ENCODE peak calls at places on chromosomes 7 and 10, in eight cellular contexts. H, S, X, K, Q, Y, C and V are unnamed samples. For H3K27me3, H3K36me3 and H3K9me3, the result is how much of the 10 kb centered on the place peaks cover.

GRCh38 chr7:141418087-141418486 is 133.1 kb upstream of the AGK start:
- DNase-seq in X (no peak), H (no peak), K (no peak), Q (no peak), S (no peak), C (no peak), Y (no peak), V (no peak)

GRCh38 chr10:133230387-133231195 is 574 bp downstream of the UTF1 start:
- DNase-seq in Q (peak), X (no peak), K (no peak), Y (no peak), S (no peak), H (peak), C (peak), V (peak)

GRCh38 chr7:157689269-157690057 is 352.7 kb downstream of the DNAJB6 start:
- DNase-seq in K (no peak), X (no peak), H (peak), S (no peak), C (no peak), Q (no peak), Y (no peak), V (peak)

GRCh38 chr7:135178364-135178763 is 7.9 kb upstream of the CYREN start:
- DNase-seq in S (no peak), Y (no peak), K (no peak), H (no peak), Q (no peak), X (no peak), C (no peak), V (no peak)

GRCh38 chr7:1936531-1937251 is 266.6 kb downstream of the ELFN1 start:
- DNase-seq in Y (no peak), S (no peak), C (no peak), H (no peak), X (no peak), Q (no peak), K (peak), V (peak)

GRCh38 chr10:78361031-78361430 is 327.4 kb downstream of the RPS24 start:
- DNase-seq in Q (no peak), C (no peak), X (no peak), S (no peak), Y (no peak), K (no peak), H (no peak), V (no peak)

GRCh38 chr7:79185605-79186004 is 267.9 kb downstream of the MAGI2 start:
- DNase-seq in Q (no peak), H (no peak), S (no peak), Y (no peak), C (no peak), X (no peak), K (no peak), V (no peak)

GRCh38 chr7:67462781-67463191 is 466.2 kb downstream of the TYW1 start:
- DNase-seq in C (peak), Q (no peak), H (no peak), S (no peak), X (no peak), Y (peak), K (peak), V (no peak)

GRCh38 chr7:23349484-23350157 is 50.5 kb downstream of the MALSU1 start:
- DNase-seq in Q (no peak), Y (no peak), S (no peak), C (no peak), X (peak), K (no peak), H (peak), V (no peak)

GRCh38 chr7:149562602-149563001 is 65.0 kb upstream of the ZNF746 start:
- DNase-seq in K (no peak), X (peak), S (no peak), Q (no peak), Y (no peak), H (no peak), C (no peak), V (no peak)

GRCh38 chr10:47420305-47421056 is 36.4 kb upstream of the ZNF488 start:
- DNase-seq in H (peak), S (no peak), Q (no peak), Y (no peak), C (no peak), K (no peak), X (no peak), V (no peak)

GRCh38 chr10:6563075-6563474 is 17.0 kb downstream of the PRKCQ start:
- DNase-seq in C (no peak), S (no peak), H (peak), Y (no peak), K (no peak), Q (peak), X (no peak), V (no peak)

GRCh38 chr7:2893411-2893861 is 49.3 kb upstream of the GNA12 start:
- DNase-seq in C (no peak), K (no peak), H (no peak), X (no peak), S (no peak), Y (no peak), Q (no peak), V (no peak)

GRCh38 chr10:93813507-93814465 is 56.0 kb downstream of the LGI1 start:
- DNase-seq in S (peak), Q (peak), X (peak), H (peak), Y (peak), K (peak), C (peak), V (peak)

GRCh38 chr7:1817061-1817712 is 147.1 kb downstream of the ELFN1 start:
- DNase-seq in Q (no peak), S (no peak), H (no peak), X (no peak), K (no peak), C (no peak), Y (no peak), V (peak)

GRCh38 chr10:96367470-96367869 is 8.7 kb upstream of the OPALIN start:
- DNase-seq in S (no peak), K (no peak), Y (no peak), Q (no peak), X (no peak), H (no peak), C (no peak), V (no peak)

DNA sequence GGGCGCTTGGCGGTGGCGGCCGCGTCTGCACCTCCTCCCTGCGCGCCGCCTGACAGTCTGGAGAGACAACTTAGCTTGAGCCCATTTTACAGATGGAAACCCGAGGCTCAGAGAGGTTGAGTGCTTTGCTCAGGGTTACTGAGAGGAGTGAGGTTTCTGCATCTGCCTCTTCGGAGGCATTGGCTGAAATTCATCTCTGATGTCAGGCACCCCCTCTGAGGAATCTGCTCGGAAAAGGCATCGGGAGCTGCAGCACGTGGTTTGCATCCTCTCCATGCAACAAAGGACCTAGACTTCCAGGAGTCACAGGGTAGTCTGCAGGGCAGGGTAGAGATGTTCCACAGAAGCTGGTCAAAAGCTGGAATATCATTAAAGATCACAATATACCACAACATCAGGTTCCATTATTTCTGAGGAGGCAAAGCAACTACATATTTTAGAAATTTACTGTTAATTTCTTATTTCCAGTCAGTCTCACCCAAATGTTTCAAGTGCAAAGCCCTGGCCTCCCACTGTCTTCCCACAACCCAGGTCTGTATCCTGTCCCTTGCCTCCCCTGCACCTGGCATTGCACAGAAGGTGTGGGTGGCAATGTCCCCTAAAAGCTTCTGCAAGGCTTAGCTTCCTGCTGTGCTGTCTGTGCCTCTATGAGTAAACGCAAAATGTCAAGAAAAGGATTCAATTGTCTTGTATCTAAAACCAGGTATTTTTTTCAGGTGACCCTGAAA is 3.4 kb upstream of the ANTXRL start:
- DNase-seq in Y (no peak), K (peak), Q (no peak), H (no peak), S (no peak), C (no peak), X (no peak), V (no peak)
- H3K27me3 ChIP-seq in Y (under half), K (under half), Q (under half), H (half or more), S (under half), C (under half), X (under half), V (under half)

DNA sequence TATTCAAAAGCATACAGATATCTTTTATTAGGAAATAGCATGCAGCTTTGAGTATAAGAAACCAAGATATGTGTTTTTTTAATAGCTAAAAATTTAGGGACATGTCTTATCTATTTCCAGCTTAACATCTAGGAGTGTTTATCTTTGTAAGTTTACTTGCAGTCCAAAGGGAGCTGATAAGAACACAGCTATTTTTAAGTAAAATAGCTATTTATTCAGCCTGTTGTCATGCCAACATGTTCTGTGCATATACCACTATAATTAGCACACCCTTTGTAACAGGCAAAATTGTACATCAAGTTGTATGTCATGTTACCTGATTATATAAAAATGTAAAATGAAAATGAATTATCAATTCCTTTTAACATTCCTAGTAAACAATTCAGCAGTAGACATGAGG is 29.6 kb downstream of the FAM133B start:
- DNase-seq in C (no peak), X (no peak), H (no peak), S (no peak), Q (no peak), Y (no peak), K (no peak), V (no peak)
- H3K36me3 ChIP-seq in C (under half), X (under half), H (under half), S (under half), Q (under half), Y (under half), K (under half), V (under half)

DNA sequence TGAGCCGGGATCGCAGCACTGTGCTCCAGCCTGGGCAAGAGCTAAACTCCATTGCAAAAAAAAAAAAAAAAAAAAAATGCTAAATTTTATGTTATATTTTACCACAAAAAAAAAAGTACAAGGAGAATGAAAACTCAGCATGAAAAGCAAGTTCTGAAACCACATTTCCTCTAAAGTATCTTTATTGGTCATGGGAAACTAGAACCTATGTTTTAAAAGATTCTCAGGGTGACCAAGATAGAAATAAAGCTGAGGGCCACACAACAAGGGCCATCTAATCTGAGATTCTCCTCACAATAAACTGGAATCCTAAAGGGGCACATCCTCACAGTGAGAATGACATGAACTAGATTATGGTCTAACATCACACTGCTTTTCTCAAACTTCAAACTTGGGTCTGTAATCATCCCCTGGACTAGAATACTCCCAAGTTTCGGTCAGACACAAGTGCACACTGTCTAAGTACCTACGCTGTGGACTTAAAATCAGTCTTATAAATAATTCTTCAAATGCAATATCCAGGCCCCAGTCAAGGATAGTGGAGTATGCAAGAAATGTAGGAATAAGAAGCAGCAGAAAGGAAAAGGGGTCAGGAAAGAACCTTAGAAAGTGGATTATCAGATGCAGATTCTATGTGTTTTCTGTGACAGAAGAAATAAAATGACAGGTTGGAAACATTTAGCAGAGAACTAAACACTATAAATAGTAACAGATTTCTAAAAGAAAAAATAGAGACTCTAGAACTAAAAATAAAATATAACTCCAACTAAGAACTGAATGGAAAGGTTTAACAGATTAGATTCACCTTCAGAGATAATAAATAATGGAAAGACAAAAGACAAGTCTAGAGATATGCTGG is 49.9 kb downstream of the COA1 start:
- DNase-seq in K (no peak), H (no peak), C (no peak), X (no peak), Q (no peak), S (no peak), Y (no peak), V (no peak)
- H3K9me3 ChIP-seq in K (under half), H (under half), C (under half), X (under half), Q (under half), S (under half), Y (under half), V (under half)

GRCh38 chr10:101218423-101219136 is 10.7 kb downstream of the LBX1 start:
- DNase-seq in Q (no peak), C (no peak), X (no peak), K (peak), S (no peak), Y (no peak), H (no peak), V (no peak)
- H3K27me3 ChIP-seq in Q (half or more), C (half or more), X (half or more), K (half or more), S (under half), Y (half or more), H (half or more), V (under half)